ENCODE peak calls at places on chromosomes 4 and X, in four cellular contexts. S, P, F and B are unnamed samples.

GRCh38 chrX:133045986-133046385 is 50.9 kb downstream of the USP26 start:
- DNase-seq in S (no peak), P (peak), F (no peak), B (no peak)

GRCh38 chrX:128216364-128216763 is 164.2 kb upstream of the ACTRT1 start:
- DNase-seq in S (no peak), P (no peak), F (no peak), B (no peak)

GRCh38 chr4:185682236-185682635 is 129.8 kb downstream of the SORBS2 start:
- DNase-seq in S (no peak), P (peak), F (no peak), B (no peak)

GRCh38 chr4:114178392-114178791 is 198.9 kb upstream of the ARSJ start:
- DNase-seq in S (no peak), P (no peak), F (no peak), B (no peak)

GRCh38 chrX:23904096-23904495 is 3.6 kb downstream of the APOO start:
- DNase-seq in S (no peak), P (peak), F (no peak), B (no peak)

GRCh38 chrX:70088791-70089190 is 26.5 kb downstream of the OTUD6A start:
- DNase-seq in S (no peak), P (no peak), F (no peak), B (no peak)

GRCh38 chrX:259692-260355 is 21.4 kb upstream of the PLCXD1 start:
- DNase-seq in S (no peak), P (no peak), F (peak), B (no peak)

GRCh38 chr4:24042094-24042493 is 152.2 kb upstream of the PPARGC1A start:
- DNase-seq in S (no peak), P (peak), F (no peak), B (no peak)

GRCh38 chrX:133437771-133438170 is 22.5 kb upstream of the GPC4 start:
- DNase-seq in S (no peak), P (no peak), F (no peak), B (no peak)

GRCh38 chr4:150447356-150447755 is 134.6 kb upstream of the MAB21L2 start:
- DNase-seq in S (no peak), P (no peak), F (no peak), B (no peak)

GRCh38 chr4:150096625-150097024 is 18.4 kb downstream of the DCLK2 start:
- DNase-seq in S (no peak), P (no peak), F (no peak), B (no peak)

GRCh38 chr4:105277702-105278101 is 131.0 kb downstream of the TET2 start:
- DNase-seq in S (no peak), P (no peak), F (no peak), B (no peak)

GRCh38 chr4:38318737-38319455 is 345.1 kb upstream of the KLF3 start:
- DNase-seq in S (peak), P (peak), F (peak), B (peak)

GRCh38 chrX:40173662-40174593 is 76.2 kb upstream of the BCOR start:
- DNase-seq in S (peak), P (no peak), F (peak), B (peak)

GRCh38 chr4:61277785-61278184 is 77.7 kb downstream of the ADGRL3 start:
- DNase-seq in S (no peak), P (no peak), F (no peak), B (no peak)

GRCh38 chr4:108255203-108255747 is 86.5 kb upstream of the LEF1 start:
- DNase-seq in S (no peak), P (no peak), F (no peak), B (no peak)

GRCh38 chrX:85288992-85289723 is 45.4 kb downstream of the ZNF711 start:
- DNase-seq in S (no peak), P (no peak), F (no peak), B (no peak)

GRCh38 chrX:72274526-72274925 is 2.5 kb downstream of the RPS4X start:
- DNase-seq in S (no peak), P (peak), F (no peak), B (no peak)

GRCh38 chrX:133249659-133250058 is 31.5 kb upstream of the TFDP3 start:
- DNase-seq in S (no peak), P (peak), F (no peak), B (no peak)

GRCh38 chr4:111014537-111014936 is 391.7 kb upstream of the PITX2 start:
- DNase-seq in S (no peak), P (no peak), F (no peak), B (no peak)

GRCh38 chr4:187294861-187295260 is 571.2 kb upstream of the FAT1 start:
- DNase-seq in S (no peak), P (peak), F (no peak), B (no peak)

GRCh38 chr4:89357787-89358186 is 50.2 kb upstream of the GPRIN3 start:
- DNase-seq in S (no peak), P (no peak), F (no peak), B (no peak)

GRCh38 chr4:84171871-84172270 is 327.2 kb downstream of the NKX6-1 start:
- DNase-seq in S (no peak), P (no peak), F (no peak), B (no peak)

GRCh38 chrX:148808825-148809224 is 308.4 kb downstream of the AFF2 start:
- DNase-seq in S (no peak), P (no peak), F (no peak), B (no peak)

GRCh38 chrX:110536788-110537187 is 178.1 kb downstream of the RTL9 start:
- DNase-seq in S (no peak), P (no peak), F (no peak), B (no peak)

GRCh38 chr4:121072836-121073362 is 564 bp upstream of the NDNF start:
- DNase-seq in S (no peak), P (no peak), F (peak), B (peak)

GRCh38 chr4:122616910-122617596 is 3.8 kb downstream of the IL21 start:
- DNase-seq in S (no peak), P (no peak), F (no peak), B (no peak)